ENCODE peak calls at places on chromosomes 1 and 21, in six cellular contexts. One of them, this sample, is unnamed.

GRCh38 chr1:154474802-154475201 is 27.2 kb upstream of the TDRD10 start:
- DNase-seq in Peyer's patch: peak; percentile 89
- DNase-seq in transverse colon: peak; percentile 90
- DNase-seq in lower leg skin: peak; percentile 75
- DNase-seq in IMR-90: peak; percentile 80
- DNase-seq in heart left ventricle: no peak
- DNase-seq in this sample: no peak

GRCh38 chr1:150809651-150810050 is 1.6 kb upstream of the CTSK start:
- DNase-seq in Peyer's patch: no peak
- DNase-seq in transverse colon: no peak
- DNase-seq in lower leg skin: peak; percentile 94
- DNase-seq in IMR-90: peak; percentile 83
- DNase-seq in heart left ventricle: no peak
- DNase-seq in this sample: peak; percentile 39

GRCh38 chr1:20551945-20552727 is at the start of gene FAM43B:
- DNase-seq in Peyer's patch: peak; percentile 51
- DNase-seq in transverse colon: peak; percentile 16
- DNase-seq in lower leg skin: no peak
- DNase-seq in IMR-90: no peak
- DNase-seq in heart left ventricle: peak; percentile 86
- DNase-seq in this sample: peak; percentile 67

GRCh38 chr1:180244840-180245239 is 14.8 kb downstream of the LHX4 start:
- DNase-seq in Peyer's patch: no peak
- DNase-seq in transverse colon: no peak
- DNase-seq in lower leg skin: no peak
- DNase-seq in IMR-90: no peak
- DNase-seq in heart left ventricle: no peak
- DNase-seq in this sample: no peak

GRCh38 chr1:230849451-230850194 is 18.7 kb downstream of the C1orf198 start:
- DNase-seq in Peyer's patch: no peak
- DNase-seq in transverse colon: no peak
- DNase-seq in lower leg skin: peak; percentile 87
- DNase-seq in IMR-90: peak; percentile 95
- DNase-seq in heart left ventricle: peak; percentile 85
- DNase-seq in this sample: peak; percentile 71

GRCh38 chr1:67371681-67372080 is 58.5 kb downstream of the SERBP1 start:
- DNase-seq in Peyer's patch: no peak
- DNase-seq in transverse colon: no peak
- DNase-seq in lower leg skin: no peak
- DNase-seq in IMR-90: peak; percentile 39
- DNase-seq in heart left ventricle: no peak
- DNase-seq in this sample: no peak

GRCh38 chr1:91750398-91750996 is 135.5 kb downstream of the TGFBR3 start:
- DNase-seq in Peyer's patch: no peak
- DNase-seq in transverse colon: no peak
- DNase-seq in lower leg skin: peak; percentile 68
- DNase-seq in IMR-90: no peak
- DNase-seq in heart left ventricle: no peak
- DNase-seq in this sample: no peak

GRCh38 chr1:32774950-32775634 is 42.1 kb downstream of the YARS1 start:
- DNase-seq in Peyer's patch: peak; percentile 30
- DNase-seq in transverse colon: no peak
- DNase-seq in lower leg skin: no peak
- DNase-seq in IMR-90: peak; percentile 61
- DNase-seq in heart left ventricle: no peak
- DNase-seq in this sample: no peak

GRCh38 chr1:26318338-26319064 is 743 bp downstream of the CD52 start:
- DNase-seq in Peyer's patch: peak; percentile 79
- DNase-seq in transverse colon: peak; percentile 46
- DNase-seq in lower leg skin: no peak
- DNase-seq in IMR-90: no peak
- DNase-seq in heart left ventricle: no peak
- DNase-seq in this sample: no peak

DNA sequence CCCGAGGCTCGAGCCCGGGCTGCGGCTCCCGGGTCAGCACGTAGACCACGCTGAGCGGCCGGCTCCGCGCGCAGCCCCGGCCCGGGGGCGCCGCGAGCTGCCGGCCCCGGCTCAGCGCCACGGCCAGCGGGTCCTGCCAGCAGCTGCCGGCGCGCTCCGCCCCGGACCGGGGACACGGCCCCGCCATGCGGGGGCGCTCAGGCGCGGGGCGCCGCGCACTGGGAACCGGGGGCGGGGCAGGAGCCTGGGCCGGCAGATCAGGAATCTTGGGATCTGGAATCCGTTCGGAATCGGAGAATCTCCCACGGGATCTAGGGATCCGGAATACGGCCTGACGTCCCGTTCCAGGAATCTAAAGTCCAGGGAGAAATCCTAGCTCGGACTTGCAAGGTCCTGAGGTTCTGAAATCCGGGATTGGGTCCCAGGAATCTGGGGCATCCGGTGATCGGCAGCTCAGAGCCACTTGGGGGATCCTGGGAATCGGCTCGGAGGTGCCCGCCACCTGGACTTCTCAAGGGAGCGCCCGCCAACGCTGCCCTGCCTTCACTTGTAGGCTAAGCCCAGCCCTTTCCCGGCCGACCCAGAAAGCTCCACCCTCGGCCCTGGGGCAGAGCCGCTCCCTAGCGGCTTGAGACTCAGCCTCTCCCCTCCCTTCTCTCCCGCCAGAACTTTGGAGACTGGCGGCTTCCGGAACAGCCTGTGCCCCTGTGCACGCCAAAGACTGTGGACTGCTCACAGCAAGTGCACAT is at the start of gene MAP3K6:
- DNase-seq in Peyer's patch: peak; percentile 89
- DNase-seq in transverse colon: peak; percentile 90
- DNase-seq in lower leg skin: peak; percentile 98
- DNase-seq in IMR-90: peak; percentile 59
- DNase-seq in heart left ventricle: peak; percentile 93
- DNase-seq in this sample: peak; percentile 89
- TF ChIP-seq POLR2A in Peyer's patch: peak; percentile 56
- TF ChIP-seq POLR2A in transverse colon: peak; percentile 86
- TF ChIP-seq POLR2A in lower leg skin: no peak
- TF ChIP-seq POLR2A in IMR-90: no peak
- TF ChIP-seq POLR2A in heart left ventricle: peak; percentile 94
- TF ChIP-seq POLR2A in this sample: peak; percentile 80

GRCh38 chr1:234969630-234970370 is 158.8 kb downstream of the TOMM20 start:
- DNase-seq in Peyer's patch: peak; percentile 58
- DNase-seq in transverse colon: no peak
- DNase-seq in lower leg skin: peak; percentile 92
- DNase-seq in IMR-90: peak; percentile 92
- DNase-seq in heart left ventricle: peak; percentile 86
- DNase-seq in this sample: peak; percentile 63
- TF ChIP-seq CTCF in Peyer's patch: no peak
- TF ChIP-seq CTCF in transverse colon: no peak
- TF ChIP-seq CTCF in lower leg skin: no peak
- TF ChIP-seq CTCF in IMR-90: no peak
- TF ChIP-seq CTCF in heart left ventricle: no peak
- TF ChIP-seq CTCF in this sample: no peak

DNA sequence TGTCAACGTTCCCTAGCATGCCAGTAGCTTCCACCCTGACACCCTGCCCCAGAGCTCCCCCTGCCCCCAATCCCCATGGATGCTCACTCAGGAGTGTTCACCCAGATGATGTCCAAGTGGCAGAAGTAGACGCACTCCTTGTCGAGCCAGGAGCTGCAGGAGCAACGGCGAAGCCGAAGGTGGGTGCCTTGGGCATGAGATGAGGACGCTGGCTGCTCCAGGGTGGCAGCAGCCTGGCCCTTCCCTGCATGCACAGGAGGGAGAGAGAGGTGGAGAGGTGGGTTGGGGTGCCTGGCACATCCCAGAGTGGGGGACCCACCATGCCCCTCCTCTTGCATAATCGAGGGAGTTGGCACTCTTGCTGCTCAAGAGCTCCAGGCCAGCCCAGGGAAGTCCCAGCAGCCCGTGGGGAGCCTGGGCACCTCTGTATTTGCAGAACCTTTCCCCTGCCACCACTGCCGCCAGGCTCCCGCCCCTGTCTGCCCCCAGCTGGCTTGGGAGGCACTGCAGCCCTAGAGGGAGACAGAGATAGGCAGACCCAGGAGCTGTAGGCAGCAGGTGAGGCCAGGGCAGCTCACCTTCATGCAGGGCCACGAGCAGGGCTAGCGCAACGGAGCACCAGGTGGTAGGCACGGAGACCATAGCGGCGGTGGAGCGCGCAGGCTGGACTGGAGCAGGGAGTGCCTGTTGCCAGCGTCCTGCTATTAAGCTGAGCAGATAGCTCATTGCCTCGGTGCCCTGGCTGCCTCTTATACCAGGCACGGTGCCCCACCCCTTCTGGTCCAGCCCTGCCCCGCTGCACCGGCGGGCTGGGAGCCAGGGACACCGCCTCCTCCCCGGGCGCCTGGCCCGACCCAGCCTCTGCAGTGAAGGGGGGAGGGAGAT is at the start of gene EDN2:
- DNase-seq in Peyer's patch: peak; percentile 86
- DNase-seq in transverse colon: peak; percentile 89
- DNase-seq in lower leg skin: no peak
- DNase-seq in IMR-90: no peak
- DNase-seq in heart left ventricle: peak; percentile 79
- DNase-seq in this sample: no peak
- TF ChIP-seq POLR2A in Peyer's patch: peak; percentile 99
- TF ChIP-seq POLR2A in transverse colon: peak; percentile 93
- TF ChIP-seq POLR2A in lower leg skin: no peak
- TF ChIP-seq POLR2A in IMR-90: no peak
- TF ChIP-seq POLR2A in heart left ventricle: no peak
- TF ChIP-seq POLR2A in this sample: no peak

GRCh38 chr21:16071761-16072160 is 342.0 kb downstream of the USP25 start:
- DNase-seq in Peyer's patch: no peak
- DNase-seq in transverse colon: no peak
- DNase-seq in lower leg skin: no peak
- DNase-seq in IMR-90: no peak
- DNase-seq in heart left ventricle: no peak
- DNase-seq in this sample: no peak

GRCh38 chr21:16071082-16071481 is 341.3 kb downstream of the USP25 start:
- DNase-seq in Peyer's patch: no peak
- DNase-seq in transverse colon: no peak
- DNase-seq in lower leg skin: no peak
- DNase-seq in IMR-90: no peak
- DNase-seq in heart left ventricle: no peak
- DNase-seq in this sample: peak; percentile 62

GRCh38 chr21:16069713-16070112 is 339.9 kb downstream of the USP25 start:
- DNase-seq in Peyer's patch: no peak
- DNase-seq in transverse colon: no peak
- DNase-seq in lower leg skin: no peak
- DNase-seq in IMR-90: peak; percentile 31
- DNase-seq in heart left ventricle: no peak
- DNase-seq in this sample: no peak

GRCh38 chr21:16072176-16072575 is 342.4 kb downstream of the USP25 start:
- DNase-seq in Peyer's patch: no peak
- DNase-seq in transverse colon: no peak
- DNase-seq in lower leg skin: no peak
- DNase-seq in IMR-90: no peak
- DNase-seq in heart left ventricle: no peak
- DNase-seq in this sample: no peak

DNA sequence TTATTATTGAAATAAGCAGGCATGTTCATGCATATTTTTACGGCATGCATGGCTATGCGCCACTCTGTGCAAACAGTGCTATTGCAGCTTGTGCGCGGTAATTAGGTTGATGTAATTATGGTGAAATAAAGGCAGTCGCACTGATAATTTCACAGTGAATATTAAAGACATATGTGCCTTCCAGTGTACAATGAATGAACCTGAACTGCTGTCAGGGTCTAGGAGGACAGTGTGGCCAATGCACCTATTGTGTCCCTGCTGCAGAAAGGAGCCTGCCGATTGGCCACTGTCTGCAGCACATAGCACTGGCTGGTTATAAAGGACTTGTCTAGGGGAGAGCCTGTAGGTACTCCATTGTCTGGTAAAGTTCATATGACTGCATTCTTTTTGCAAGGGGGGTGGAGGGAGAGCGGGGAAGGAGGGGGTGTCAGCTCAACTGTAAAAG is 340.4 kb downstream of the USP25 start:
- DNase-seq in Peyer's patch: no peak
- DNase-seq in transverse colon: no peak
- DNase-seq in lower leg skin: no peak
- DNase-seq in IMR-90: no peak
- DNase-seq in heart left ventricle: no peak
- DNase-seq in this sample: no peak
- TF ChIP-seq CTCF in Peyer's patch: no peak
- TF ChIP-seq CTCF in transverse colon: no peak
- TF ChIP-seq CTCF in lower leg skin: no peak
- TF ChIP-seq CTCF in IMR-90: no peak
- TF ChIP-seq CTCF in heart left ventricle: no peak
- TF ChIP-seq CTCF in this sample: peak; percentile 22

DNA sequence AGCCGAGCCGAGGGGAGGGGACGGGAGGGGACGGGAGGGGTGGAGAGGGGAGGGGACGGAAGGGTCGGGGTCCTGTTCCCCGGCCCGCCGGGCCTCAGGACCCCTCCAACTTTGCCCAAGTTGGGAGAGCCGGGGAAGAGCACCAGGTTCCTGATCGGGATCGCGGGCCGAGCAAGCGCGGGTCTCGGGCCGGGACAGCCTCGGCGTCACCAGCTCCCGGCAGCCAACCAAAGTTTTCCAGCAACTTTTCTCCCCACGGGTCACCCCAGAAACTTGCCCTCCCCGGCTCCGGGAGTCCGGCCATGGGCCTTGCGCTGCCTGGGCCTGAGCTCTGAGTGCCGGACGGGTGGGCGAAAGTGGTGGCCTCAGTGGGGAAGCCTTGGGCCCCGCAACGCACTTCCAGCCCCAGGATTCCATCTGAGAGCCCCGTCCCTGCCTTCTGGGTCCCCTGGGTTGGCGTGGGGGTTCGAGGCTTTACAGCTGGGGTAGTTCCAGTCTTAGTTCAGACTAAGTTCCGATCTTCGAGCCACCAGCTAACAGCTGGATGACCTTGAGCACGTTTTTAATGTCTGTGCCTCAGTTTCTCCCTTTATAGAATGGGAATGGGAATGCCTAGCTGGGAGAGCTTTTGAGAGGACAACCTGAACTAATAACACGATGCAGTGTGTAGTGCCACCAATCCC is 458 bp downstream of the ZC3H12A start:
- DNase-seq in Peyer's patch: peak; percentile 56
- DNase-seq in transverse colon: peak; percentile 38
- DNase-seq in lower leg skin: no peak
- DNase-seq in IMR-90: no peak
- DNase-seq in heart left ventricle: no peak
- DNase-seq in this sample: no peak
- TF ChIP-seq POLR2A in Peyer's patch: no peak
- TF ChIP-seq POLR2A in transverse colon: no peak
- TF ChIP-seq POLR2A in lower leg skin: no peak
- TF ChIP-seq POLR2A in IMR-90: peak; percentile 3
- TF ChIP-seq POLR2A in heart left ventricle: no peak
- TF ChIP-seq POLR2A in this sample: no peak

This sample was measured in uterus.